ENCODE peak calls at places on chromosomes 11 and 22, in four cellular contexts. B is stomach, I is suprapubic skin, L is GM12878. Y is an unnamed sample.

GRCh38 chr11:60852060-60852638 is 3.6 kb downstream of the PTGDR2 start:
- DNase-seq in B (peak), I (no peak), L (no peak), Y (no peak)

GRCh38 chr11:26704249-26704648 is 17.6 kb downstream of the SLC5A12 start:
- DNase-seq in B (no peak), I (no peak), L (no peak), Y (no peak)

GRCh38 chr22:29596408-29596807 is 7.0 kb upstream of the NF2 start:
- DNase-seq in B (no peak), I (no peak), L (no peak), Y (no peak)

GRCh38 chr11:10309163-10310093 is 4.6 kb downstream of the ADM start:
- DNase-seq in B (peak), I (no peak), L (no peak), Y (no peak)

GRCh38 chr11:99368579-99368978 is 347.8 kb downstream of the CNTN5 start:
- DNase-seq in B (no peak), I (no peak), L (no peak), Y (no peak)

GRCh38 chr11:96065379-96065778 is 141.5 kb upstream of the MTMR2 start:
- DNase-seq in B (no peak), I (no peak), L (no peak), Y (no peak)

GRCh38 chr11:133163463-133164419 is 368.6 kb downstream of the OPCML start:
- DNase-seq in B (no peak), I (no peak), L (peak), Y (no peak)

GRCh38 chr22:20396639-20397038 is 2.7 kb downstream of the ZNF74 start:
- DNase-seq in B (no peak), I (no peak), L (peak), Y (no peak)

GRCh38 chr22:17112491-17113042 is 8.6 kb downstream of the TMEM121B start:
- DNase-seq in B (no peak), I (no peak), L (no peak), Y (no peak)

GRCh38 chr11:116515666-116516184 is 257.1 kb downstream of the BUD13 start:
- DNase-seq in B (peak), I (peak), L (no peak), Y (no peak)

DNA sequence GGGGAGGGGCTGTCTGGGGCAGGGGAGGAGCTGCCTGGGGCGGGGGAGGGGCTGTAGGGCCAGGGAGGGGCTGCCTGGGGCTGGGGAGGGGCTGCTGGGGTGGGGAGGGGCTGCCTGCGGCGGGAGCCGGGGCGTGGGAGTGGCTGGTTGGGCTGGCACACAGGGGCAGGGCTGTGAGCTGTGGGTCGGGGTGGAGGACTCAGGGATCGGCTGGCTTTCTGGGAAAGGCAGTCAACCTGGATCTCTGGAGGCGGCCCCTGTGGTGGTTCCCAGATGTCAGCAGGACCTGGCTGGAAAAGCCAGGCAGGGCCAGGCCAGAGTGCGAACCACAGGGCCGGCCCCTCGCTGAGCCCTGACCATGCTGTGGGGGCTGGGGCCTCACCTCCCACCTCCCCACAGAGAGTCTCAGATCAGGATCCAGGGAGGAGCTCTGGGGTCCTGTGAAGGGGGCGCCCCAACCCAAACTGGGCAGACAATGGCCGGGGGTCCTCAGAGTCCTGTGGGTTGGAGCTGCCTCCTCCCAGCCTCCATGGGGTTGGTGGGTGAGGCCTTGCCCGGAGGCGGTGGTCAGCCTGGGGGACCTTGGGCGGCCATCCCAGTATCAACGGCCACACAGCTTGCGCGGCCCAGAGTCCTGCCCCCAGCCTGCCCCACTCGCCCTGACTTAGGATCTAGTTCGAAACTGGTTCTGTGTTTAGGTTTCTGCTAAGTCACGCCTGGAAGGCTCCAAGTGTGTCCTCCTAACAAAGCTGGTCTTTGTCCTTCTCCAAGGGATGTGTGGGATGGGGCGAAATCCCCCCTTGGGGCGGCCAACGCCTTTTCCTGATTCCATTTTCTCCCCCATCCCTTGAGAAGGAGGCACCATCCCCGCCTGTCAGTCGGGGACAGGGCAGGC is 1.9 kb downstream of the MUC5B start:
- DNase-seq in B (no peak), I (peak), L (no peak), Y (no peak)
- H3K4me3 ChIP-seq in B (no peak), I (no peak), L (no peak), Y (no peak)

DNA sequence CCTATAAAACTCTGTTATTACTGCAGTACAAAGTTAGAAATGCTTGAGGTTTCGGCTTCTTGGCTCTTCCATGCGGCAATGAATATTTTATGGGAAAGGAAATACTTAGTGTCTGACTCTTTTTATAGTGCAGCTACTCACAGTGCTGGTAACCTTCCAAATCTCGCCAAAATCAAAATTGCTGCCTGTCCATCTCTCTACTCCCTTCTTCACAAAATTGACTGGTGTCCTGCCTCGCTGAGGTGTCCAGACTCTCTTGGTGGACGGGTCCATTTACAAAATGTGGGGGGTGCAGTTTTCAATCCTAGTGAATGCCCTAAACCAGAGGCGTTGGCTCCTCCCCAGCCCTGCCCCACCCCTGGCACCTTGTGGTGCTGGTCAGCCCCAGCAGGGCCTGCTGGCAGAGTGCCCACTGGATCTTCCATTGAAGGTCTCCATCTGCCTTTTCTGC is 73.5 kb downstream of the ZBTB16 start:
- DNase-seq in B (no peak), I (no peak), L (no peak), Y (no peak)
- TF ChIP-seq POLR2AphosphoS5 in B (no peak), I (no peak), L (no peak), Y (no peak)

GRCh38 chr22:32476804-32477203 is 2.2 kb downstream of the FBXO7 start:
- DNase-seq in B (no peak), I (no peak), L (no peak), Y (no peak)

GRCh38 chr22:32477608-32478007 is 3.0 kb downstream of the FBXO7 start:
- DNase-seq in B (no peak), I (no peak), L (no peak), Y (no peak)

GRCh38 chr22:32476286-32476685 is 1.7 kb downstream of the FBXO7 start:
- DNase-seq in B (no peak), I (no peak), L (no peak), Y (no peak)

GRCh38 chr22:32480238-32480637 is 5.6 kb downstream of the FBXO7 start:
- DNase-seq in B (no peak), I (no peak), L (no peak), Y (no peak)

DNA sequence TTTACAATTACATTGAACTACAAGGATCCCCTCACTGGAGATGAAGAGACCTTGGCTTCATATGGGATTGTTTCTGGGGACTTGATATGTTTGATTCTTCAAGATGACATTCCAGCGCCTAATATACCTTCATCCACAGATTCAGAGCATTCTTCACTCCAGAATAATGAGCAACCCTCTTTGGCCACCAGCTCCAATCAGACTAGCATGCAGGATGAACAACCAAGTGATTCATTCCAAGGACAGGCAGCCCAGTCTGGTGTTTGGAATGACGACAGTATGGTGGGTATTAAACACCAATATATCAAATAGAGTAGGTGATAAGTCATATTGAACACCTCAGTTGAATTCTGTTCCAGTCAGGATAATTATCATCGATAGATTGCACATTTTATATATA is 4.4 kb downstream of the FBXO7 start:
- DNase-seq in B (no peak), I (no peak), L (no peak), Y (no peak)
- TF ChIP-seq EP300 in B (no peak), I (no peak), L (no peak), Y (no peak)

DNA sequence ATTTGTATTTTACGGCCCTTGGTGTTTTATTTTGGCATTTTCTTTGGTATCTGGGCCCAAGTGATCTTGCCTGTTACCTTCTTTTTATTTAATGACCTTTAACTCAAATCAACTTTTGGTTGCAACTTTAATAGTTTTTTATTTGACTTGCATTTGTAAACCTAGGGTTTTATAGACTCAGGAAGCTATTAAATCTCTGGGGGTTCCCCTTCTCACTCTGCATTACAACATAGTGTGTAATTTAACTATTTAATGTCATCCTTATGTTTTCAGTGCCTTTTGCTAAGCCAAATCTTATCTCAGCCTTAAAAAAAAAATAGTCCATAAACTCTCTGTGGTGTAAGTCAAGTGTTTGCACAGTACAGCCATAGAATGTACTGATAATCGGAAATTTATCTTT is 3.4 kb downstream of the FJX1 start:
- DNase-seq in B (no peak), I (no peak), L (no peak), Y (no peak)
- H3K4me3 ChIP-seq in B (no peak), I (no peak), L (no peak), Y (no peak)

GRCh38 chr11:66022401-66023185 is 3.7 kb downstream of the CATSPER1 start:
- DNase-seq in B (peak), I (no peak), L (no peak), Y (peak)
- TF ChIP-seq POLR2AphosphoS5 in B (no peak), I (no peak), L (no peak), Y (no peak)

GRCh38 chr22:33889748-33890147 is 30.5 kb downstream of the LARGE1 start:
- DNase-seq in B (no peak), I (no peak), L (no peak), Y (peak)
- TF ChIP-seq EP300 in B (no peak), I (no peak), L (no peak), Y (no peak)